ENCODE peak calls at places on chromosomes 13 and 19, in nine cellular contexts. D, J, Z, Q, U, Y, K, A and G are unnamed samples.

GRCh38 chr13:114256547-114256946 is 21.9 kb downstream of the CDC16 start:
- DNase-seq in D (no peak), J (no peak), Z (no peak), Q (no peak), U (no peak), Y (no peak), K (no peak), A (no peak), G (no peak)

GRCh38 chr13:112875627-112876026 is 93.4 kb upstream of the MCF2L start:
- DNase-seq in D (no peak), J (no peak), Z (no peak), Q (no peak), U (no peak), Y (no peak), K (peak; percentile 29), A (peak; percentile 68), G (no peak)

GRCh38 chr13:102484329-102484728 is 82.5 kb upstream of the FGF14 start:
- DNase-seq in D (no peak), J (no peak), Z (no peak), Q (no peak), U (no peak), Y (peak; percentile 4), K (no peak), A (no peak), G (no peak)

GRCh38 chr13:47281981-47282380 is 385.1 kb upstream of the HTR2A start:
- DNase-seq in D (no peak), J (no peak), Z (no peak), Q (no peak), U (no peak), Y (no peak), K (no peak), A (no peak), G (no peak)

GRCh38 chr13:113122571-113123225 is at the start of gene F10:
- DNase-seq in D (peak; percentile 68), J (peak; percentile 52), Z (peak; percentile 73), Q (peak; percentile 56), U (no peak), Y (peak; percentile 75), K (peak; percentile 84), A (peak; percentile 80), G (peak; percentile 16)

GRCh38 chr19:13095934-13096890 is 6.4 kb downstream of the LYL1 start:
- DNase-seq in D (peak; percentile 46), J (no peak), Z (no peak), Q (no peak), U (no peak), Y (no peak), K (peak; percentile 71), A (no peak), G (no peak)

GRCh38 chr19:40270362-40271089 is 14.6 kb downstream of the AKT2 start:
- DNase-seq in D (no peak), J (no peak), Z (no peak), Q (no peak), U (no peak), Y (no peak), K (no peak), A (no peak), G (no peak)

GRCh38 chr13:74134777-74135305 is 637 bp upstream of the KLF12 start:
- DNase-seq in D (peak; percentile 66), J (peak; percentile 31), Z (peak; percentile 67), Q (no peak), U (no peak), Y (no peak), K (peak; percentile 75), A (no peak), G (no peak)

GRCh38 chr13:100044936-100045335 is 44.0 kb upstream of the PCCA start:
- DNase-seq in D (no peak), J (no peak), Z (no peak), Q (no peak), U (no peak), Y (no peak), K (no peak), A (no peak), G (no peak)

DNA sequence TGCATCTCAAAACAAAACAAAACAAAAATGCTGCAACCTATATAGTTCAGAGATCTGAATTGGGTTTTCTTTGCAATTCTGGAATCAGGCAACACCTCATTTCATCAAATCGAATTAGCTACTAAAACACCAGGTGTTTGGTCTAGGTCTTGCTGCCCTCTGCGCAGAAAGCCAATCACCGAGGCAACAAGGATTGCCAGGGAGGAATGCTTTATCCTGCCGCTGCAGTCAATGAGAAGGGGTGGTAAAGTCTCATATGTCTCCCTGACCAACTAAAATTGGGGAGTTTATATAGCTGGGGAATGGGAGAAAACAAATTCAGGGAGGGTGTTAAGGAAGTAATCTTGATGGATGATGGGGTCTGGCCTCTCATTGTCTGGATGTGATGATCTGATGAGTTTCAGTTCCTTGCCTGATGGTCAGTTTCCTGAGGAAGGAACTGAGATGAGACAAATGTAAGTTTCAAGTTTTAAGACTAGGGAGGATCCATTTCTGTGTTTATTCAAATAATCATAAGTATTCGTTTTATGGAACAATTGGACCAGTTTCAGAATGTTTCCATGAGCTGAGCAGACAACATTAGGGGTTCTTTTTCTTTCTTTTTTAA is 5.0 kb upstream of the YJU2 start:
- DNase-seq in D (no peak), J (no peak), Z (no peak), Q (no peak), U (no peak), Y (no peak), K (no peak), A (no peak), G (no peak)
- TF ChIP-seq POLR2A in D (no peak), J (no peak), Z (no peak), Q (no peak), U (no peak), Y (no peak), K (no peak), A (no peak), G (no peak)

DNA sequence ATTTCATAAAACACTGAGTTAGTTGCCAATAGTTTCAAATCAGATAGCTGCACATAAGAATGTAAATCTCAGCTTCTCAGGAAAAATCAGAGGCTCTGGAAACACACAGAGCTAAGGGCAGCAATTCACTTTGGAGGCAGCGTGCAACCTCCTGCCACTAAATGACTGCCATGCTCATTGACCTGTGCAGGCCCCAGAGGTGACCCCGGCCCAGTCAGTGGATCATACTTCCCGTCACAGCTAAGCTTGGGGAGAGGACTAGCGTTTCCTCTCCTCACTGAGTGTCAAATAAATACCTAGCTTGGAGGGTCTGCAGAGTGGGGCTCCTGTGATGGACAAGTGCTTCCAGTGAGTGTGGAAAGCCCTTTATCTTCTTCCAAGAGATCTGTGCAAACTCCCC is 67.2 kb downstream of the UQCRFS1 start:
- DNase-seq in D (no peak), J (no peak), Z (no peak), Q (no peak), U (no peak), Y (no peak), K (no peak), A (no peak), G (no peak)
- TF ChIP-seq CTCF in D (no peak), J (no peak), Z (no peak), Q (no peak), U (no peak), Y (no peak), K (no peak), A (no peak), G (no peak)

GRCh38 chr19:32318884-32319520 is 26.4 kb upstream of the ZNF507 start:
- DNase-seq in D (no peak), J (peak; percentile 41), Z (no peak), Q (no peak), U (no peak), Y (no peak), K (no peak), A (no peak), G (no peak)

GRCh38 chr19:32311371-32311770 is 34.0 kb upstream of the ZNF507 start:
- DNase-seq in D (no peak), J (no peak), Z (no peak), Q (no peak), U (no peak), Y (no peak), K (no peak), A (no peak), G (no peak)

GRCh38 chr19:32317045-32317444 is 28.4 kb upstream of the ZNF507 start:
- DNase-seq in D (no peak), J (no peak), Z (no peak), Q (no peak), U (no peak), Y (no peak), K (no peak), A (no peak), G (no peak)

GRCh38 chr19:32313866-32314265 is 31.5 kb upstream of the ZNF507 start:
- DNase-seq in D (no peak), J (no peak), Z (no peak), Q (no peak), U (no peak), Y (no peak), K (no peak), A (no peak), G (no peak)

GRCh38 chr19:32316034-32316433 is 29.4 kb upstream of the ZNF507 start:
- DNase-seq in D (no peak), J (no peak), Z (no peak), Q (no peak), U (no peak), Y (no peak), K (no peak), A (no peak), G (no peak)
- TF ChIP-seq POLR2A in D (no peak), J (no peak), Z (no peak), Q (no peak), U (no peak), Y (no peak), K (no peak), A (no peak), G (no peak)

DNA sequence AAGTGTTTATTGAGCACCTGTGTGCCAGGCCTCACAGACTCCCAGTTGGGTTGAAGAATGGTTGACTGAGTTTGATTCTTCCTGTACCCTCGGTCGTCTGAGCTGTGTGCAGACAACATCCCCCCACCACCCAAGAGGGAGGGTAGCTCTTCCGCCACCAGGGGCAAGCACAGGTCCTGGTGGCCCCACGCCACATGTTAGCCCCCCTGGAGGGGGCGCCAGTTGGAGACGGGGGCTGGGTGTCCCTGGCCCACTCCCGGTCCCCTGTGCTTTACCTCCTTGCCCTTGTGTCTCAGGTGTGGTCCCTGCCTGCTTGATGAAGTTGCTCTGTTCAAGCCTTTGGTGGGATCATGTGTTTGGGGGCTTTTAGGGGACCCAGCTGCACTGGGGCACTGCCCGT is 27.2 kb downstream of the COLGALT1 start:
- DNase-seq in D (no peak), J (no peak), Z (no peak), Q (no peak), U (no peak), Y (no peak), K (no peak), A (no peak), G (no peak)
- TF ChIP-seq CTCF in D (no peak), J (no peak), Z (no peak), Q (no peak), U (no peak), Y (no peak), K (no peak), A (no peak), G (no peak)